ENCODE peak calls at places on chromosomes 5 and 9, in nine cellular contexts. One of them, this sample, is unnamed.

GRCh38 chr9:26459959-26460358 is 432.6 kb downstream of the CAAP1 start:
- DNase-seq in stomach: no peak
- DNase-seq in HCT116: no peak
- DNase-seq in thyroid gland: no peak
- DNase-seq in Peyer's patch: no peak
- DNase-seq in A549: no peak
- DNase-seq in endothelial cell of umbilical vein: no peak
- DNase-seq in testis: no peak
- DNase-seq in transverse colon: no peak
- DNase-seq in this sample: no peak

GRCh38 chr9:128702445-128702948 is at the start of gene PKN3:
- DNase-seq in endothelial cell of umbilical vein: peak
- DNase-seq in transverse colon: peak
- DNase-seq in HCT116: peak
- DNase-seq in testis: peak
- DNase-seq in Peyer's patch: peak
- DNase-seq in thyroid gland: peak
- DNase-seq in stomach: peak
- DNase-seq in A549: peak
- DNase-seq in this sample: no peak

GRCh38 chr5:74765201-74765600 is 1.7 kb downstream of the GFM2 start:
- DNase-seq in A549: peak
- DNase-seq in stomach: no peak
- DNase-seq in endothelial cell of umbilical vein: peak
- DNase-seq in transverse colon: no peak
- DNase-seq in testis: no peak
- DNase-seq in HCT116: no peak
- DNase-seq in Peyer's patch: no peak
- DNase-seq in thyroid gland: no peak
- DNase-seq in this sample: no peak

GRCh38 chr5:154520861-154521453 is 42.9 kb upstream of the HAND1 start:
- DNase-seq in endothelial cell of umbilical vein: peak
- DNase-seq in thyroid gland: peak
- DNase-seq in HCT116: peak
- DNase-seq in transverse colon: peak
- DNase-seq in Peyer's patch: no peak
- DNase-seq in testis: peak
- DNase-seq in A549: peak
- DNase-seq in stomach: no peak
- DNase-seq in this sample: no peak

GRCh38 chr9:130663258-130664171 is 879 bp upstream of the PRDM12 start:
- DNase-seq in A549: no peak
- DNase-seq in testis: no peak
- DNase-seq in stomach: no peak
- DNase-seq in transverse colon: no peak
- DNase-seq in HCT116: no peak
- DNase-seq in thyroid gland: peak
- DNase-seq in endothelial cell of umbilical vein: no peak
- DNase-seq in Peyer's patch: no peak
- DNase-seq in this sample: no peak

GRCh38 chr5:143011621-143012020 is 241.4 kb downstream of the ARHGAP26 start:
- DNase-seq in stomach: no peak
- DNase-seq in HCT116: no peak
- DNase-seq in Peyer's patch: no peak
- DNase-seq in testis: no peak
- DNase-seq in A549: no peak
- DNase-seq in transverse colon: no peak
- DNase-seq in thyroid gland: no peak
- DNase-seq in endothelial cell of umbilical vein: no peak
- DNase-seq in this sample: no peak

GRCh38 chr9:38177680-38178079 is 108.7 kb upstream of the SHB start:
- DNase-seq in Peyer's patch: no peak
- DNase-seq in stomach: no peak
- DNase-seq in A549: no peak
- DNase-seq in transverse colon: no peak
- DNase-seq in thyroid gland: no peak
- DNase-seq in endothelial cell of umbilical vein: no peak
- DNase-seq in testis: no peak
- DNase-seq in HCT116: no peak
- DNase-seq in this sample: no peak

GRCh38 chr5:78328585-78329173 is 31.7 kb upstream of the SCAMP1 start:
- DNase-seq in testis: no peak
- DNase-seq in transverse colon: no peak
- DNase-seq in HCT116: no peak
- DNase-seq in A549: no peak
- DNase-seq in endothelial cell of umbilical vein: no peak
- DNase-seq in Peyer's patch: no peak
- DNase-seq in thyroid gland: no peak
- DNase-seq in stomach: no peak
- DNase-seq in this sample: no peak

GRCh38 chr9:4306066-4306787 is 6.4 kb upstream of the GLIS3 start:
- DNase-seq in testis: no peak
- DNase-seq in transverse colon: no peak
- DNase-seq in thyroid gland: no peak
- DNase-seq in A549: no peak
- DNase-seq in HCT116: no peak
- DNase-seq in endothelial cell of umbilical vein: peak
- DNase-seq in stomach: no peak
- DNase-seq in Peyer's patch: no peak
- DNase-seq in this sample: no peak

GRCh38 chr9:15239816-15240215 is 67.2 kb downstream of the TTC39B start:
- DNase-seq in A549: no peak
- DNase-seq in stomach: no peak
- DNase-seq in transverse colon: no peak
- DNase-seq in Peyer's patch: no peak
- DNase-seq in testis: no peak
- DNase-seq in HCT116: no peak
- DNase-seq in thyroid gland: no peak
- DNase-seq in endothelial cell of umbilical vein: no peak
- DNase-seq in this sample: no peak

GRCh38 chr5:109016300-109016699 is 268.6 kb downstream of the FER start:
- DNase-seq in testis: no peak
- DNase-seq in A549: no peak
- DNase-seq in Peyer's patch: no peak
- DNase-seq in HCT116: no peak
- DNase-seq in endothelial cell of umbilical vein: no peak
- DNase-seq in transverse colon: no peak
- DNase-seq in thyroid gland: no peak
- DNase-seq in stomach: no peak
- DNase-seq in this sample: no peak

GRCh38 chr9:115551396-115551795 is 433.4 kb upstream of the TNC start:
- DNase-seq in thyroid gland: no peak
- DNase-seq in transverse colon: no peak
- DNase-seq in endothelial cell of umbilical vein: no peak
- DNase-seq in stomach: no peak
- DNase-seq in HCT116: no peak
- DNase-seq in A549: no peak
- DNase-seq in testis: no peak
- DNase-seq in Peyer's patch: no peak
- DNase-seq in this sample: no peak

GRCh38 chr9:89808801-89809200 is 204.0 kb downstream of the GADD45G start:
- DNase-seq in testis: peak
- DNase-seq in A549: no peak
- DNase-seq in thyroid gland: no peak
- DNase-seq in transverse colon: no peak
- DNase-seq in Peyer's patch: no peak
- DNase-seq in HCT116: no peak
- DNase-seq in endothelial cell of umbilical vein: peak
- DNase-seq in stomach: no peak
- DNase-seq in this sample: peak

GRCh38 chr5:175378444-175379028 is 65.4 kb downstream of the DRD1 start:
- DNase-seq in A549: peak
- DNase-seq in transverse colon: no peak
- DNase-seq in HCT116: peak
- DNase-seq in Peyer's patch: no peak
- DNase-seq in stomach: no peak
- DNase-seq in testis: no peak
- DNase-seq in thyroid gland: no peak
- DNase-seq in endothelial cell of umbilical vein: no peak
- DNase-seq in this sample: no peak

GRCh38 chr5:142009886-142010285 is 2.9 kb downstream of the GNPDA1 start:
- DNase-seq in Peyer's patch: no peak
- DNase-seq in A549: no peak
- DNase-seq in endothelial cell of umbilical vein: no peak
- DNase-seq in thyroid gland: no peak
- DNase-seq in testis: no peak
- DNase-seq in HCT116: no peak
- DNase-seq in stomach: no peak
- DNase-seq in transverse colon: no peak
- DNase-seq in this sample: no peak

GRCh38 chr9:130234340-130235260 is 31.0 kb upstream of the HMCN2 start:
- DNase-seq in Peyer's patch: no peak
- DNase-seq in A549: no peak
- DNase-seq in HCT116: no peak
- DNase-seq in transverse colon: no peak
- DNase-seq in testis: no peak
- DNase-seq in endothelial cell of umbilical vein: no peak
- DNase-seq in thyroid gland: no peak
- DNase-seq in stomach: no peak
- DNase-seq in this sample: no peak

GRCh38 chr9:133944746-133945135 is 47.4 kb downstream of the VAV2 start:
- DNase-seq in endothelial cell of umbilical vein: peak
- DNase-seq in thyroid gland: no peak
- DNase-seq in Peyer's patch: no peak
- DNase-seq in transverse colon: no peak
- DNase-seq in HCT116: no peak
- DNase-seq in testis: no peak
- DNase-seq in A549: no peak
- DNase-seq in stomach: no peak
- DNase-seq in this sample: no peak

GRCh38 chr9:4417578-4418325 is 72.5 kb upstream of the SLC1A1 start:
- DNase-seq in testis: no peak
- DNase-seq in stomach: no peak
- DNase-seq in endothelial cell of umbilical vein: peak
- DNase-seq in Peyer's patch: no peak
- DNase-seq in transverse colon: no peak
- DNase-seq in A549: no peak
- DNase-seq in thyroid gland: no peak
- DNase-seq in HCT116: no peak
- DNase-seq in this sample: no peak

GRCh38 chr5:78886650-78887230 is 98.4 kb downstream of the ARSB start:
- DNase-seq in stomach: no peak
- DNase-seq in thyroid gland: no peak
- DNase-seq in testis: no peak
- DNase-seq in HCT116: no peak
- DNase-seq in Peyer's patch: no peak
- DNase-seq in transverse colon: no peak
- DNase-seq in A549: peak
- DNase-seq in endothelial cell of umbilical vein: peak
- DNase-seq in this sample: no peak

GRCh38 chr9:127130235-127130634 is 7.8 kb upstream of the ANGPTL2 start:
- DNase-seq in thyroid gland: no peak
- DNase-seq in transverse colon: no peak
- DNase-seq in Peyer's patch: no peak
- DNase-seq in stomach: no peak
- DNase-seq in endothelial cell of umbilical vein: no peak
- DNase-seq in HCT116: no peak
- DNase-seq in testis: no peak
- DNase-seq in A549: no peak
- DNase-seq in this sample: no peak
- TF ChIP-seq POLR2A in thyroid gland: no peak
- TF ChIP-seq POLR2A in transverse colon: no peak
- TF ChIP-seq POLR2A in Peyer's patch: no peak
- TF ChIP-seq POLR2A in stomach: no peak
- TF ChIP-seq POLR2A in endothelial cell of umbilical vein: no peak
- TF ChIP-seq POLR2A in HCT116: no peak
- TF ChIP-seq POLR2A in testis: no peak
- TF ChIP-seq POLR2A in A549: no peak
- TF ChIP-seq POLR2A in this sample: no peak

GRCh38 chr5:151041577-151042268 is 21.3 kb downstream of the GPX3 start:
- DNase-seq in A549: no peak
- DNase-seq in testis: no peak
- DNase-seq in stomach: no peak
- DNase-seq in thyroid gland: peak
- DNase-seq in transverse colon: no peak
- DNase-seq in HCT116: no peak
- DNase-seq in endothelial cell of umbilical vein: no peak
- DNase-seq in Peyer's patch: no peak
- DNase-seq in this sample: no peak

GRCh38 chr5:151039665-151040064 is 19.3 kb downstream of the GPX3 start:
- DNase-seq in A549: no peak
- DNase-seq in transverse colon: no peak
- DNase-seq in thyroid gland: no peak
- DNase-seq in HCT116: no peak
- DNase-seq in endothelial cell of umbilical vein: no peak
- DNase-seq in testis: no peak
- DNase-seq in stomach: no peak
- DNase-seq in Peyer's patch: no peak
- DNase-seq in this sample: no peak

GRCh38 chr5:151038801-151039238 is 18.4 kb downstream of the GPX3 start:
- DNase-seq in A549: no peak
- DNase-seq in endothelial cell of umbilical vein: peak
- DNase-seq in transverse colon: no peak
- DNase-seq in thyroid gland: peak
- DNase-seq in testis: no peak
- DNase-seq in HCT116: no peak
- DNase-seq in stomach: no peak
- DNase-seq in Peyer's patch: no peak
- DNase-seq in this sample: no peak

GRCh38 chr5:151040211-151040747 is 19.9 kb downstream of the GPX3 start:
- DNase-seq in A549: peak
- DNase-seq in Peyer's patch: no peak
- DNase-seq in stomach: no peak
- DNase-seq in HCT116: peak
- DNase-seq in endothelial cell of umbilical vein: no peak
- DNase-seq in testis: no peak
- DNase-seq in thyroid gland: peak
- DNase-seq in transverse colon: no peak
- DNase-seq in this sample: no peak

GRCh38 chr5:151042453-151043093 is 22.2 kb downstream of the GPX3 start:
- DNase-seq in testis: no peak
- DNase-seq in stomach: no peak
- DNase-seq in HCT116: no peak
- DNase-seq in endothelial cell of umbilical vein: no peak
- DNase-seq in A549: no peak
- DNase-seq in Peyer's patch: no peak
- DNase-seq in thyroid gland: peak
- DNase-seq in transverse colon: no peak
- DNase-seq in this sample: no peak
- TF ChIP-seq POLR2A in testis: no peak
- TF ChIP-seq POLR2A in stomach: no peak
- TF ChIP-seq POLR2A in HCT116: no peak
- TF ChIP-seq POLR2A in endothelial cell of umbilical vein: no peak
- TF ChIP-seq POLR2A in A549: no peak
- TF ChIP-seq POLR2A in Peyer's patch: no peak
- TF ChIP-seq POLR2A in thyroid gland: peak
- TF ChIP-seq POLR2A in transverse colon: no peak
- TF ChIP-seq POLR2A in this sample: no peak

GRCh38 chr9:35682083-35682482 is 7.6 kb downstream of the TPM2 start:
- DNase-seq in transverse colon: no peak
- DNase-seq in stomach: no peak
- DNase-seq in endothelial cell of umbilical vein: no peak
- DNase-seq in Peyer's patch: no peak
- DNase-seq in HCT116: no peak
- DNase-seq in thyroid gland: no peak
- DNase-seq in testis: no peak
- DNase-seq in A549: no peak
- DNase-seq in this sample: no peak
- TF ChIP-seq POLR2A in transverse colon: no peak
- TF ChIP-seq POLR2A in stomach: no peak
- TF ChIP-seq POLR2A in endothelial cell of umbilical vein: no peak
- TF ChIP-seq POLR2A in Peyer's patch: no peak
- TF ChIP-seq POLR2A in HCT116: no peak
- TF ChIP-seq POLR2A in thyroid gland: no peak
- TF ChIP-seq POLR2A in testis: no peak
- TF ChIP-seq POLR2A in A549: no peak
- TF ChIP-seq POLR2A in this sample: no peak

GRCh38 chr9:708556-709432 is 132.7 kb upstream of the DMRT1 start:
- DNase-seq in transverse colon: no peak
- DNase-seq in HCT116: no peak
- DNase-seq in A549: no peak
- DNase-seq in testis: peak
- DNase-seq in stomach: no peak
- DNase-seq in endothelial cell of umbilical vein: peak
- DNase-seq in Peyer's patch: no peak
- DNase-seq in thyroid gland: peak
- DNase-seq in this sample: no peak
- TF ChIP-seq POLR2A in transverse colon: no peak
- TF ChIP-seq POLR2A in HCT116: no peak
- TF ChIP-seq POLR2A in A549: no peak
- TF ChIP-seq POLR2A in testis: no peak
- TF ChIP-seq POLR2A in stomach: no peak
- TF ChIP-seq POLR2A in endothelial cell of umbilical vein: no peak
- TF ChIP-seq POLR2A in Peyer's patch: no peak
- TF ChIP-seq POLR2A in thyroid gland: peak
- TF ChIP-seq POLR2A in this sample: no peak